ENCODE peak calls at places on chromosomes 7 and 10, in eight cellular contexts. W, Q, N, T, A, U, X and Z are unnamed samples.

GRCh38 chr10:98170249-98171117 is 36.0 kb downstream of the R3HCC1L start:
- DNase-seq in W (peak), Q (peak), N (peak), T (no peak), A (no peak), U (peak), X (no peak), Z (no peak)

GRCh38 chr7:128954830-128955797 is 17.4 kb downstream of the IRF5 start:
- DNase-seq in W (no peak), Q (peak), N (no peak), T (no peak), A (no peak), U (peak), X (no peak), Z (no peak)

GRCh38 chr10:131771634-131772358 is 129.0 kb upstream of the PPP2R2D start:
- DNase-seq in W (no peak), Q (no peak), N (no peak), T (peak), A (no peak), U (no peak), X (no peak), Z (no peak)

GRCh38 chr10:62851449-62851848 is 35.3 kb upstream of the EGR2 start:
- DNase-seq in W (no peak), Q (no peak), N (peak), T (no peak), A (no peak), U (no peak), X (no peak), Z (no peak)

GRCh38 chr7:33040803-33041516 is 21.6 kb downstream of the NT5C3A start:
- DNase-seq in W (peak), Q (no peak), N (peak), T (no peak), A (no peak), U (no peak), X (peak), Z (peak)

GRCh38 chr10:121862624-121863023 is 65.2 kb downstream of the ATE1 start:
- DNase-seq in W (no peak), Q (no peak), N (peak), T (no peak), A (no peak), U (no peak), X (no peak), Z (no peak)

GRCh38 chr7:25790261-25790660 is 361.7 kb upstream of the NFE2L3 start:
- DNase-seq in W (no peak), Q (no peak), N (no peak), T (no peak), A (no peak), U (no peak), X (no peak), Z (no peak)

GRCh38 chr10:102620615-102621417 is 23.5 kb upstream of the TRIM8 start:
- DNase-seq in W (no peak), Q (no peak), N (no peak), T (peak), A (no peak), U (no peak), X (no peak), Z (no peak)

GRCh38 chr10:104415526-104416165 is 62.0 kb downstream of the CFAP58 start:
- DNase-seq in W (no peak), Q (no peak), N (no peak), T (no peak), A (no peak), U (no peak), X (no peak), Z (no peak)

GRCh38 chr10:5512331-5512730 is 12.4 kb upstream of the CALML3 start:
- DNase-seq in W (no peak), Q (no peak), N (no peak), T (peak), A (no peak), U (no peak), X (no peak), Z (no peak)

GRCh38 chr7:114653391-114654088 is 238.9 kb downstream of the FOXP2 start:
- DNase-seq in W (no peak), Q (no peak), N (no peak), T (no peak), A (no peak), U (no peak), X (no peak), Z (no peak)

GRCh38 chr10:79386637-79387465 is 39.6 kb downstream of the PPIF start:
- DNase-seq in W (no peak), Q (no peak), N (no peak), T (peak), A (no peak), U (no peak), X (no peak), Z (no peak)

GRCh38 chr7:30970074-30970473 is 6.3 kb downstream of the GHRHR start:
- DNase-seq in W (no peak), Q (no peak), N (no peak), T (no peak), A (no peak), U (no peak), X (no peak), Z (no peak)

GRCh38 chr7:74627699-74628411 is 29.7 kb upstream of the GTF2I start:
- DNase-seq in W (no peak), Q (no peak), N (no peak), T (no peak), A (no peak), U (no peak), X (no peak), Z (no peak)

GRCh38 chr7:139105037-139105382 is 4.5 kb downstream of the ZC3HAV1 start:
- DNase-seq in W (no peak), Q (no peak), N (no peak), T (no peak), A (no peak), U (no peak), X (no peak), Z (no peak)

GRCh38 chr10:32971536-32972091 is 13.6 kb upstream of the ITGB1 start:
- DNase-seq in W (no peak), Q (peak), N (no peak), T (no peak), A (no peak), U (no peak), X (no peak), Z (no peak)

GRCh38 chr7:84948632-84949031 is 238.2 kb downstream of the SEMA3D start:
- DNase-seq in W (no peak), Q (no peak), N (no peak), T (no peak), A (no peak), U (peak), X (no peak), Z (no peak)

GRCh38 chr7:24510781-24511180 is 62.5 kb upstream of the PALS2 start:
- DNase-seq in W (no peak), Q (no peak), N (no peak), T (no peak), A (no peak), U (no peak), X (no peak), Z (no peak)

GRCh38 chr7:142528608-142529408 is 220.5 kb upstream of the PRSS1 start:
- DNase-seq in W (no peak), Q (no peak), N (no peak), T (no peak), A (no peak), U (no peak), X (no peak), Z (no peak)

GRCh38 chr10:58515296-58515956 is 2.8 kb downstream of the BICC1 start:
- DNase-seq in W (no peak), Q (no peak), N (no peak), T (no peak), A (no peak), U (peak), X (no peak), Z (no peak)

GRCh38 chr10:339038-339391 is 203.8 kb downstream of the ZMYND11 start:
- DNase-seq in W (no peak), Q (no peak), N (no peak), T (no peak), A (no peak), U (no peak), X (no peak), Z (no peak)

GRCh38 chr7:124058515-124058914 is 25.6 kb upstream of the TMEM229A start:
- DNase-seq in W (no peak), Q (no peak), N (no peak), T (no peak), A (no peak), U (no peak), X (no peak), Z (no peak)

GRCh38 chr7:35691827-35692307 is 3.1 kb downstream of the HERPUD2 start:
- DNase-seq in W (no peak), Q (no peak), N (no peak), T (peak), A (no peak), U (no peak), X (no peak), Z (no peak)

GRCh38 chr10:101577121-101577871 is 10.8 kb downstream of the POLL start:
- DNase-seq in W (no peak), Q (no peak), N (no peak), T (no peak), A (no peak), U (no peak), X (no peak), Z (no peak)

GRCh38 chr7:12091164-12091563 is 119.9 kb upstream of the TMEM106B start:
- DNase-seq in W (no peak), Q (no peak), N (no peak), T (no peak), A (no peak), U (no peak), X (no peak), Z (no peak)

GRCh38 chr7:30453859-30454258 is 24.7 kb downstream of the NOD1 start:
- DNase-seq in W (no peak), Q (no peak), N (no peak), T (no peak), A (no peak), U (no peak), X (no peak), Z (no peak)

GRCh38 chr10:126090911-126091728 is 194.8 kb downstream of the FANK1 start:
- DNase-seq in W (peak), Q (no peak), N (peak), T (no peak), A (no peak), U (peak), X (no peak), Z (no peak)

GRCh38 chr7:155136619-155137243 is 66.6 kb downstream of the HTR5A start:
- DNase-seq in W (no peak), Q (no peak), N (no peak), T (no peak), A (no peak), U (no peak), X (no peak), Z (no peak)

GRCh38 chr7:128833148-128833938 is 3.1 kb downstream of the FLNC start:
- DNase-seq in W (peak), Q (peak), N (peak), T (no peak), A (no peak), U (peak), X (no peak), Z (no peak)

GRCh38 chr10:92742331-92743228 is 52.8 kb downstream of the HHEX start:
- DNase-seq in W (no peak), Q (no peak), N (no peak), T (no peak), A (no peak), U (no peak), X (no peak), Z (no peak)

GRCh38 chr10:28788767-28789166 is 111.4 kb downstream of the BAMBI start:
- DNase-seq in W (no peak), Q (no peak), N (no peak), T (no peak), A (no peak), U (no peak), X (no peak), Z (no peak)

GRCh38 chr10:821322-821721 is 110.2 kb downstream of the LARP4B start:
- DNase-seq in W (peak), Q (no peak), N (peak), T (no peak), A (no peak), U (peak), X (no peak), Z (no peak)

GRCh38 chr10:91043173-91043910 is 122.5 kb upstream of the ANKRD1 start:
- DNase-seq in W (peak), Q (peak), N (peak), T (no peak), A (no peak), U (peak), X (no peak), Z (no peak)

GRCh38 chr7:122413339-122413738 is 108.8 kb upstream of the FEZF1 start:
- DNase-seq in W (no peak), Q (no peak), N (no peak), T (no peak), A (no peak), U (no peak), X (no peak), Z (no peak)

GRCh38 chr7:136009488-136010079 is 32.4 kb upstream of the MTPN start:
- DNase-seq in W (peak), Q (peak), N (peak), T (no peak), A (no peak), U (peak), X (peak), Z (no peak)

GRCh38 chr7:148222716-148223115 is 367.9 kb upstream of the C7orf33 start:
- DNase-seq in W (no peak), Q (no peak), N (no peak), T (no peak), A (no peak), U (no peak), X (no peak), Z (no peak)

GRCh38 chr10:88069338-88069737 is 205.9 kb downstream of the PTEN start:
- DNase-seq in W (no peak), Q (no peak), N (no peak), T (no peak), A (no peak), U (no peak), X (no peak), Z (no peak)

GRCh38 chr10:77458986-77459590 is 178.5 kb downstream of the KCNMA1 start:
- DNase-seq in W (no peak), Q (no peak), N (peak), T (no peak), A (no peak), U (peak), X (no peak), Z (no peak)

GRCh38 chr7:131111-132094 is 61.0 kb upstream of the FAM20C start:
- DNase-seq in W (no peak), Q (no peak), N (no peak), T (no peak), A (no peak), U (no peak), X (no peak), Z (no peak)